ENCODE peak calls at places on chromosomes 4 and X, in four cellular contexts. Q is HepG2, B is GM12878, G is A549. I is an unnamed sample.

GRCh38 chr4:84492737-84493091 is 6.4 kb downstream of the NKX6-1 start:
- DNase-seq in G (no peak), B (no peak), Q (no peak), I (peak)

GRCh38 chr4:169103966-169104412 is 93.9 kb upstream of the CBR4 start:
- DNase-seq in G (no peak), B (no peak), Q (no peak), I (peak)

GRCh38 chr4:14984452-14984851 is 17.8 kb upstream of the CPEB2 start:
- DNase-seq in B (no peak), G (no peak), Q (no peak), I (no peak)

GRCh38 chrX:44183329-44183728 is 160.1 kb downstream of the EFHC2 start:
- DNase-seq in Q (no peak), G (no peak), B (no peak), I (no peak)

GRCh38 chrX:8607326-8607725 is 124.6 kb downstream of the ANOS1 start:
- DNase-seq in G (no peak), B (no peak), Q (no peak), I (no peak)

GRCh38 chr4:66275381-66276060 is 605.2 kb upstream of the EPHA5 start:
- DNase-seq in Q (no peak), B (no peak), G (no peak), I (no peak)

GRCh38 chr4:6493668-6494304 is 21.4 kb upstream of the PPP2R2C start:
- DNase-seq in G (no peak), Q (no peak), B (no peak), I (no peak)

GRCh38 chr4:17709760-17710068 is 71.7 kb downstream of the FAM184B start:
- DNase-seq in Q (no peak), B (no peak), G (no peak), I (no peak)

GRCh38 chrX:105114554-105115130 is 105.9 kb downstream of the TEX13A start:
- DNase-seq in B (no peak), Q (no peak), G (no peak), I (no peak)

GRCh38 chrX:82127228-82128123 is 925.6 kb downstream of the SH3BGRL start:
- DNase-seq in Q (no peak), B (peak), G (no peak), I (no peak)

GRCh38 chr4:139084425-139085093 is 69.0 kb downstream of the NOCT start:
- DNase-seq in B (peak), G (no peak), Q (peak), I (peak)

GRCh38 chr4:128639586-128640270 is 169.8 kb upstream of the JADE1 start:
- DNase-seq in B (no peak), Q (no peak), G (no peak), I (no peak)

GRCh38 chr4:98728433-98728832 is 70.0 kb upstream of the TSPAN5 start:
- DNase-seq in G (no peak), Q (no peak), B (no peak), I (peak)

GRCh38 chr4:44145868-44146267 is 302.7 kb downstream of the KCTD8 start:
- DNase-seq in G (no peak), B (no peak), Q (no peak), I (no peak)

GRCh38 chrX:2282490-2283090 is 218.2 kb downstream of the DHRSX start:
- DNase-seq in B (no peak), Q (no peak), G (no peak), I (no peak)

GRCh38 chr4:89253306-89253705 is 54.3 kb downstream of the GPRIN3 start:
- DNase-seq in G (no peak), B (no peak), Q (no peak), I (no peak)

GRCh38 chr4:56739104-56739777 is 58.1 kb upstream of the HOPX start:
- DNase-seq in Q (no peak), G (no peak), B (no peak), I (no peak)

GRCh38 chr4:92270908-92271307 is 32.9 kb upstream of the GRID2 start:
- DNase-seq in B (no peak), Q (no peak), G (peak), I (peak)
- TF ChIP-seq PBX3 in B (no peak), Q (no peak), G (no peak), I (no peak)

GRCh38 chrX:38999967-39000745 is 198.9 kb downstream of the MID1IP1 start:
- DNase-seq in B (no peak), G (no peak), Q (no peak), I (peak)
- TF ChIP-seq PBX3 in B (no peak), G (no peak), Q (no peak), I (no peak)

DNA sequence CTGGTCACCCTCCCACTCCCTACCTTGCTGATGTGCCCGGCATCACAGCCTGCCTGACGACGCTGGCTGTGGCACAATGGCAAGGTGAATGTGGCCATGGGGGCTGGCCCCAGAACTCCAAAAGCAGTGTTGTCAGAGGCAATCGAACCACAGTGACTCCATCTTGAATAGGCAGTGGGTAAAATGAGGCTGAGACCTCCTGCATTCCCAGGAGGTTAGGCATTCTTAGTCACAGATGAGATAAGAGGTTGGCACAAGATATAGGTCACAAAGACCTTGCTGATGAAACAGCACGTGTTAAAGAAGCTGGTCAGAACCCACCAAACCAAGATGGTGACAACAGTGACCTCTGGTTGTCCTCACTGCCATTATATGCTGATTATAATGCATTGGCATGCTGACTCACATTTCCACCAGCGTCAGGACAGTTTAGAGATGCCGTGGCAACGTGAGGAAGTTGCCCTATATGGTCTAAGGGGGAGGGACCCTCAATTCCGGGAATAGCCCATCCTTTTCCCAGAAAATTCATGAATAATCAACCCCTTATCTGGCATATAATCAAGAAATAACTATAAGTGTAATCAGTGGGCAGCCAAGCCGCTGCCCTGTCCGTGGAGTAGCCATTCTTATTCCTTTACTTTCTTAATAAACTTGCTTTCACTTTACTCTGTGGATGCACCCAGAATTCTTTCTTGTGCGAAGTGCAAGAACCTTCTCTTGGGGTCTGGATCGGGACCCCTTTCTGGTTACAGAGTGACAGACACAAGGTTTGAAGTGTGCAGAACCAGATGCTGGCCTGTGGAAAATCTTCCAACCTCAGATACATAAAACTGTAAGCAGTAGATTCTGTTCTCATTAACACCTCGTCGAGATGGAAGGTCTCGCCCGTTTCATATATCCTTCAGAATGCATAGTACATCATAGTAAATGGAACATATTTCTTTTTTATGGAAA is 26.8 kb upstream of the CLDN24 start:
- DNase-seq in B (no peak), G (peak), Q (no peak), I (no peak)
- TF ChIP-seq PBX3 in B (no peak), G (no peak), Q (no peak), I (peak)

GRCh38 chrX:110257889-110258288 is 60.0 kb downstream of the AMMECR1 start:
- DNase-seq in Q (no peak), B (no peak), G (no peak), I (no peak)
- TF ChIP-seq PBX3 in Q (no peak), B (no peak), G (no peak), I (no peak)

GRCh38 chrX:35442421-35442820 is 355.7 kb upstream of the MAGEB16 start:
- DNase-seq in B (no peak), G (no peak), Q (no peak), I (no peak)

GRCh38 chrX:35439042-35439639 is 359.0 kb upstream of the MAGEB16 start:
- DNase-seq in G (no peak), B (no peak), Q (no peak), I (no peak)

GRCh38 chrX:35439692-35440091 is 358.4 kb upstream of the MAGEB16 start:
- DNase-seq in G (peak), Q (no peak), B (no peak), I (no peak)
- TF ChIP-seq PBX3 in G (no peak), Q (no peak), B (no peak), I (no peak)

GRCh38 chrX:10017866-10018265 is 50.7 kb downstream of the CLDN34 start:
- DNase-seq in G (peak), B (no peak), Q (peak), I (no peak)
- TF ChIP-seq PBX3 in G (no peak), B (no peak), Q (no peak), I (no peak)

GRCh38 chrX:110318664-110318968 is 731 bp upstream of the AMMECR1 start:
- DNase-seq in G (peak), B (no peak), Q (no peak), I (no peak)

GRCh38 chrX:110317820-110318663 is at the start of gene AMMECR1:
- DNase-seq in B (no peak), G (peak), Q (peak), I (peak)

GRCh38 chrX:110316351-110317078 is 1.4 kb downstream of the AMMECR1 start:
- DNase-seq in G (no peak), Q (no peak), B (no peak), I (peak)

GRCh38 chrX:110315541-110315940 is 2.3 kb downstream of the AMMECR1 start:
- DNase-seq in Q (no peak), G (no peak), B (peak), I (no peak)

DNA sequence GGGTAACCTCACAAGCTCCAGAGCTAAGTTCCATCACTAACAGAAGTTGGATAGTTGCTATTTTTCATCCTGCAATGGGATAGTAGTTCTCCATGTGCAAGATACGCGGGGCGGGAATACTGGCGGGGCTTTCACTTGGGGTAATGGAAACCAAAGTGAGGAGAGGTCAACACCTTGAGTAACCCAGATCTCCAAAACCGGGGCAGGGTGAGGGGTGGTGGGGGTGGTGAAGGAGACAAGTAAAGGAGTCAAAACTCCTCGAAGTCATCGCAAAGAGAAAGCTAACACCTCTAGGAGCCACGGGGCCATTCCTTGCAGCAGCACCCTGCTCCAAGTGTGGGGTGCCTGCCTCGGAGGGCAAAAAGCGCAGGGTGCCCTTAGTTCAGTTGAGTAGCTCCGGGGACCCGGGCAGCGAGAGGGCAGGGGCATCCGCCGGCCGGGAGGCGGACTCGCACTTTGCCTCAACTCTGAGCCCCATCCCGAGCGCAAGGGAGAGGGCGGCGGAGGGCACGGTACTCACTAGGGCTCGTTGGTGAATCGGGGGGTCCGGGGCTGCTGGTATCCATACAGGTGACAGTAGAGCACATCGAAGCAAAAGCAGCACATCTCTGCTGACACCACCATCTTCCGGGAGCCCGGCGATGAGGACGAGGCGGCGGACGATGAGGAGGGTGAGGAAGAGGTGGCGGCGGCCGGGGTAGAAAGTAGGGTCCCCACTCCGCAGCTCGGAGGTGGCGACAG is 636 bp downstream of the AMMECR1 start:
- DNase-seq in Q (no peak), B (no peak), G (peak), I (peak)
- TF ChIP-seq PBX3 in Q (no peak), B (no peak), G (no peak), I (no peak)

DNA sequence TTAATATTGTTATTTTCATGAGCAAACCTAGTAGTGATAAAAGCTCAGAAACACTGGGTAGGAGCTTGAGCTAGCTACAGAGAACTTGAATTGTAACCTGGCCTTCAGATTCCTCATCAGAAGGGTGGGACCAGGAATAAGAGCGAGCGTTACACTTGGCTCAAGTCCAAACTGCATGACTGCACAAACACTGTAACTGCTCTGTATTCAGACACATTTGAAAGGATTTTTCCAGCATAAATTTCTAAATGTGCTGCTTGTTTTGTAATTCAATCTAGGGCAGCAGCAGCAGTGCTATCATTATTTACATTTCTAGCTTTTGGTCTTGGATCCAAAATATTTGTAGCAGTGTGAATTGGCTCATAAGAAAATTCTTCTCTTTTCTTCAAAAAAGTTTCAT is 133.0 kb upstream of the TMLHE start:
- DNase-seq in Q (peak), G (peak), B (no peak), I (no peak)
- TF ChIP-seq PBX3 in Q (no peak), G (no peak), B (no peak), I (no peak)